ENCODE peak calls at places on chromosomes 1 and 21, in four cellular contexts. B, S, T and I are unnamed samples.

GRCh38 chr1:46137901-46138300 is 5.5 kb upstream of the PIK3R3 start:
- DNase-seq in S (no peak), B (no peak), T (no peak), I (no peak)

GRCh38 chr1:225977937-225978748 is 21.0 kb downstream of the SDE2 start:
- DNase-seq in B (no peak), T (no peak), S (no peak), I (peak)

GRCh38 chr1:210347112-210347511 is 18.4 kb downstream of the HHAT start:
- DNase-seq in S (no peak), B (no peak), T (peak), I (no peak)

GRCh38 chr21:28018741-28019669 is 973.7 kb downstream of the LTN1 start:
- DNase-seq in T (peak), B (no peak), S (peak), I (no peak)

GRCh38 chr1:76292418-76293184 is 218.1 kb downstream of the ST6GALNAC3 start:
- DNase-seq in S (no peak), B (no peak), T (no peak), I (no peak)

GRCh38 chr1:26582836-26583460 is 53.4 kb downstream of the RPS6KA1 start:
- DNase-seq in T (peak), B (peak), S (no peak), I (no peak)

GRCh38 chr1:116514708-116515525 is 55.9 kb downstream of the CD58 start:
- DNase-seq in B (peak), S (no peak), T (peak), I (no peak)

GRCh38 chr1:238223067-238223640 is 332.4 kb upstream of the ZP4 start:
- DNase-seq in B (no peak), S (no peak), T (peak), I (no peak)

GRCh38 chr1:48679868-48680267 is 96.8 kb downstream of the BEND5 start:
- DNase-seq in S (no peak), B (no peak), T (no peak), I (no peak)

GRCh38 chr1:15153184-15153841 is at the start of gene TMEM51:
- DNase-seq in S (peak), T (peak), B (no peak), I (no peak)

GRCh38 chr21:21547368-21547953 is 549.3 kb downstream of the NCAM2 start:
- DNase-seq in S (no peak), T (peak), B (no peak), I (no peak)

GRCh38 chr1:177256153-177256814 is 85.5 kb downstream of the BRINP2 start:
- DNase-seq in S (peak), T (peak), B (no peak), I (peak)

GRCh38 chr1:79448426-79448825 is 441.9 kb upstream of the ADGRL4 start:
- DNase-seq in S (no peak), B (no peak), T (no peak), I (no peak)

GRCh38 chr1:6859415-6860343 is 74.4 kb downstream of the CAMTA1 start:
- DNase-seq in S (no peak), B (no peak), T (peak), I (peak)

GRCh38 chr1:7299329-7299799 is 471.7 kb upstream of the VAMP3 start:
- DNase-seq in B (no peak), S (no peak), T (peak), I (no peak)

GRCh38 chr1:156262461-156263287 is 14.8 kb upstream of the PAQR6 start:
- DNase-seq in B (no peak), S (no peak), T (peak), I (peak)

GRCh38 chr1:19448491-19449439 is 36.6 kb downstream of the CAPZB start:
- DNase-seq in S (no peak), B (no peak), T (peak), I (no peak)

GRCh38 chr1:145988773-145989172 is 7.6 kb downstream of the TXNIP start:
- DNase-seq in T (no peak), S (no peak), B (no peak), I (no peak)

GRCh38 chr1:163381487-163382184 is 59.9 kb downstream of the NUF2 start:
- DNase-seq in T (no peak), S (no peak), B (no peak), I (no peak)

GRCh38 chr1:232598133-232598532 is 31.8 kb downstream of the SIPA1L2 start:
- DNase-seq in T (no peak), B (no peak), S (no peak), I (no peak)

GRCh38 chr1:233033366-233033765 is 83.0 kb downstream of the NTPCR start:
- DNase-seq in S (no peak), B (no peak), T (no peak), I (no peak)

GRCh38 chr1:7315316-7315715 is 455.8 kb upstream of the VAMP3 start:
- DNase-seq in T (no peak), S (peak), B (no peak), I (no peak)

GRCh38 chr1:239792157-239792556 is 299.5 kb upstream of the FMN2 start:
- DNase-seq in T (no peak), S (no peak), B (no peak), I (no peak)